ENCODE peak calls at places on chromosomes 4 and X, in eight cellular contexts. G is activated T-cell treated with anti-CD3 and anti-CD28 coated beads for 1 hour; J is foreskin fibroblast; B is neuronal stem cell; D is heart left ventricle; V is AG09309; U is stimulated activated CD4-positive, alpha-beta T cell treated with anti-CD3 and anti-CD28 coated beads, Interleukin-2, amount 100 ng/mL, for 24 hours; Y is head of caudate nucleus. W is an unnamed sample.

GRCh38 chr4:173167793-173168395 is 717 bp upstream of the GALNT7 start:
- DNase-seq in G (no peak), J (peak), B (no peak), D (peak), V (no peak), U (peak), Y (peak), W (peak)

GRCh38 chrX:7059214-7059838 is 88.2 kb upstream of the STS start:
- DNase-seq in G (no peak), J (no peak), B (no peak), D (no peak), V (no peak), U (no peak), Y (no peak), W (no peak)

GRCh38 chr4:74474345-74475099 is 29.6 kb downstream of the AREG start:
- DNase-seq in G (no peak), J (peak), B (no peak), D (no peak), V (no peak), U (no peak), Y (no peak), W (no peak)

GRCh38 chr4:12902735-12903134 is 581.4 kb downstream of the RAB28 start:
- DNase-seq in G (no peak), J (no peak), B (no peak), D (no peak), V (no peak), U (no peak), Y (no peak), W (no peak)

GRCh38 chrX:134431894-134432293 is 28.1 kb upstream of the HPRT1 start:
- DNase-seq in G (no peak), J (peak), B (no peak), D (no peak), V (peak), U (no peak), Y (no peak), W (no peak)

GRCh38 chrX:53435997-53436396 is 1.8 kb upstream of the HSD17B10 start:
- DNase-seq in G (peak), J (peak), B (no peak), D (peak), V (no peak), U (peak), Y (no peak), W (peak)

GRCh38 chr4:15455290-15455689 is 14.4 kb upstream of the CC2D2A start:
- DNase-seq in G (no peak), J (peak), B (no peak), D (no peak), V (peak), U (no peak), Y (no peak), W (no peak)

GRCh38 chrX:150074175-150074574 is 135.9 kb upstream of the EOLA2 start:
- DNase-seq in G (no peak), J (peak), B (no peak), D (no peak), V (no peak), U (no peak), Y (no peak), W (no peak)

W was measured in NCI-H345.